ENCODE peak calls at places on chromosomes 6 and 20, in four cellular contexts. One of them, this sample, is unnamed.

GRCh38 chr20:59525500-59526241 is 78.7 kb upstream of the PHACTR3 start:
- DNase-seq in ovary: no peak
- DNase-seq in heart left ventricle: peak; percentile 63
- DNase-seq in testis: peak; percentile 83
- DNase-seq in this sample: peak; percentile 40

GRCh38 chr6:106637051-106637717 is 7.8 kb downstream of the QRSL1 start:
- DNase-seq in ovary: no peak
- DNase-seq in heart left ventricle: no peak
- DNase-seq in testis: no peak
- DNase-seq in this sample: no peak

GRCh38 chr6:4653141-4653540 is 123.1 kb upstream of the CDYL start:
- DNase-seq in ovary: no peak
- DNase-seq in heart left ventricle: no peak
- DNase-seq in testis: no peak
- DNase-seq in this sample: no peak

GRCh38 chr20:50019466-50020256 is 36.9 kb downstream of the SNAI1 start:
- DNase-seq in ovary: no peak
- DNase-seq in heart left ventricle: peak; percentile 70
- DNase-seq in testis: no peak
- DNase-seq in this sample: no peak

GRCh38 chr6:158645064-158646022 is 800 bp upstream of the DYNLT1 start:
- DNase-seq in ovary: peak; percentile 6
- DNase-seq in heart left ventricle: no peak
- DNase-seq in testis: no peak
- DNase-seq in this sample: no peak

GRCh38 chr6:14787677-14788076 is 458.2 kb upstream of the JARID2 start:
- DNase-seq in ovary: no peak
- DNase-seq in heart left ventricle: no peak
- DNase-seq in testis: no peak
- DNase-seq in this sample: no peak

GRCh38 chr20:63378626-63379025 is 17.5 kb upstream of the CHRNA4 start:
- DNase-seq in ovary: no peak
- DNase-seq in heart left ventricle: no peak
- DNase-seq in testis: no peak
- DNase-seq in this sample: no peak

GRCh38 chr6:65627015-65627414 is 80.0 kb downstream of the EYS start:
- DNase-seq in ovary: no peak
- DNase-seq in heart left ventricle: no peak
- DNase-seq in testis: no peak
- DNase-seq in this sample: no peak

GRCh38 chr6:1110935-1111334 is 201.0 kb upstream of the FOXQ1 start:
- DNase-seq in ovary: no peak
- DNase-seq in heart left ventricle: no peak
- DNase-seq in testis: no peak
- DNase-seq in this sample: no peak

GRCh38 chr6:168909288-168909687 is 344.4 kb downstream of the THBS2 start:
- DNase-seq in ovary: no peak
- DNase-seq in heart left ventricle: no peak
- DNase-seq in testis: no peak
- DNase-seq in this sample: no peak

GRCh38 chr6:135488023-135488422 is 9.5 kb downstream of the AHI1 start:
- DNase-seq in ovary: no peak
- DNase-seq in heart left ventricle: no peak
- DNase-seq in testis: no peak
- DNase-seq in this sample: peak; percentile 60

GRCh38 chr6:12851123-12851695 is 134.6 kb downstream of the PHACTR1 start:
- DNase-seq in ovary: no peak
- DNase-seq in heart left ventricle: no peak
- DNase-seq in testis: no peak
- DNase-seq in this sample: no peak

GRCh38 chr6:127302728-127303675 is 36.3 kb downstream of the RNF146 start:
- DNase-seq in ovary: no peak
- DNase-seq in heart left ventricle: no peak
- DNase-seq in testis: peak; percentile 57
- DNase-seq in this sample: peak; percentile 60

GRCh38 chr6:74408844-74409243 is 712.8 kb downstream of the CD109 start:
- DNase-seq in ovary: no peak
- DNase-seq in heart left ventricle: no peak
- DNase-seq in testis: no peak
- DNase-seq in this sample: peak; percentile 1

GRCh38 chr20:35021831-35022230 is 66.2 kb downstream of the MYH7B start:
- DNase-seq in ovary: no peak
- DNase-seq in heart left ventricle: no peak
- DNase-seq in testis: no peak
- DNase-seq in this sample: no peak

GRCh38 chr6:150667977-150668716 is 68.5 kb downstream of the PLEKHG1 start:
- DNase-seq in ovary: peak; percentile 90
- DNase-seq in heart left ventricle: peak; percentile 94
- DNase-seq in testis: peak; percentile 95
- DNase-seq in this sample: peak; percentile 86

GRCh38 chr6:111667921-111668320 is 62.2 kb upstream of the TRAF3IP2 start:
- DNase-seq in ovary: no peak
- DNase-seq in heart left ventricle: no peak
- DNase-seq in testis: no peak
- DNase-seq in this sample: no peak

GRCh38 chr6:3915076-3915791 is 66.1 kb downstream of the FAM50B start:
- DNase-seq in ovary: no peak
- DNase-seq in heart left ventricle: no peak
- DNase-seq in testis: no peak
- DNase-seq in this sample: no peak

GRCh38 chr6:30555428-30556005 is 772 bp downstream of the GNL1 start:
- DNase-seq in ovary: peak; percentile 71
- DNase-seq in heart left ventricle: peak; percentile 67
- DNase-seq in testis: peak; percentile 57
- DNase-seq in this sample: peak; percentile 7

GRCh38 chr6:158411998-158412397 is 99.7 kb downstream of the TULP4 start:
- DNase-seq in ovary: no peak
- DNase-seq in heart left ventricle: no peak
- DNase-seq in testis: no peak
- DNase-seq in this sample: no peak

GRCh38 chr6:122610690-122611455 is 668 bp downstream of the PKIB start:
- DNase-seq in ovary: no peak
- DNase-seq in heart left ventricle: peak; percentile 40
- DNase-seq in testis: peak; percentile 52
- DNase-seq in this sample: no peak

GRCh38 chr20:4160761-4161305 is 145.5 kb upstream of the RNF24 start:
- DNase-seq in ovary: peak; percentile 47
- DNase-seq in heart left ventricle: peak; percentile 61
- DNase-seq in testis: peak; percentile 75
- DNase-seq in this sample: peak; percentile 11

GRCh38 chr6:33683051-33683571 is 28.4 kb downstream of the UQCC2 start:
- DNase-seq in ovary: no peak
- DNase-seq in heart left ventricle: no peak
- DNase-seq in testis: peak; percentile 67
- DNase-seq in this sample: no peak

GRCh38 chr6:140415266-140415665 is 1040.8 kb upstream of the CITED2 start:
- DNase-seq in ovary: no peak
- DNase-seq in heart left ventricle: peak; percentile 18
- DNase-seq in testis: no peak
- DNase-seq in this sample: no peak

GRCh38 chr6:145547596-145548325 is 187.6 kb downstream of the EPM2A start:
- DNase-seq in ovary: no peak
- DNase-seq in heart left ventricle: peak; percentile 33
- DNase-seq in testis: no peak
- DNase-seq in this sample: no peak

GRCh38 chr6:77245026-77245425 is 218.3 kb downstream of the HTR1B start:
- DNase-seq in ovary: no peak
- DNase-seq in heart left ventricle: no peak
- DNase-seq in testis: no peak
- DNase-seq in this sample: no peak
- H3K4me3 ChIP-seq in ovary: no peak overlapping the region
- H3K4me3 ChIP-seq in heart left ventricle: no peak overlapping the region
- H3K4me3 ChIP-seq in testis: no peak overlapping the region
- H3K4me3 ChIP-seq in this sample: no peak overlapping the region

GRCh38 chr6:170247178-170247701 is 43.6 kb downstream of the DLL1 start:
- DNase-seq in ovary: peak; percentile 36
- DNase-seq in heart left ventricle: peak; percentile 14
- DNase-seq in testis: peak; percentile 48
- DNase-seq in this sample: no peak
- TF ChIP-seq CTCF in ovary: no peak
- TF ChIP-seq CTCF in heart left ventricle: no peak
- TF ChIP-seq CTCF in testis: no peak
- TF ChIP-seq CTCF in this sample: no peak

GRCh38 chr6:113104546-113105325 is 752.4 kb upstream of the MARCKS start:
- DNase-seq in ovary: no peak
- DNase-seq in heart left ventricle: no peak
- DNase-seq in testis: no peak
- DNase-seq in this sample: no peak
- H3K27ac ChIP-seq in ovary: no peak overlapping the region
- H3K27ac ChIP-seq in heart left ventricle: no peak overlapping the region
- H3K27ac ChIP-seq in testis: no peak overlapping the region
- H3K27ac ChIP-seq in this sample: peak overlapping the region; percentile 76

DNA sequence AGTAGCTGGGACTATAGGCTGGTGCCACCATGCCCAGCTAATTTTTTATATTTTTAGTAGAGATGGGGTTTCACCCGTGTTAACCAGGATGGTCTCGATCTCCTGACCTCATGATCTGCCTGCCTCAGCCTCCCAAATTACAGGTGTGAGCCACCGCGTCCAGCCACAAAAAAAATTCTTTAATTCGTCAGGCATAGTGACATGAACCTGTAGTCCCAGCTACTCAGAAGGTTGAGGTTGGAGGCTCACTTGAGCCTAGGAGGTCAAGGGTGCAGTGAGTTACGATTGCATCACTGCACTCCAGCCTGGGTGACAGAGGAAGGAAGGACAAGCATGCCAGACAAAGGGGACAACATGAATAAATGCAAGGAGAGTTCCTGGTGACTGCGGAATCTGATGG is 19.5 kb upstream of the ASXL1 start:
- DNase-seq in ovary: no peak
- DNase-seq in heart left ventricle: no peak
- DNase-seq in testis: no peak
- DNase-seq in this sample: no peak
- H3K4me3 ChIP-seq in ovary: no peak overlapping the region
- H3K4me3 ChIP-seq in heart left ventricle: no peak overlapping the region
- H3K4me3 ChIP-seq in testis: no peak overlapping the region
- H3K4me3 ChIP-seq in this sample: no peak overlapping the region

This sample was measured in brain microvascular endothelial cell.